ENCODE peak calls at places on chromosomes 12 and 14, in five cellular contexts. M is H1, K is HepG2, G is HEK293T, R is GM12878. C is an unnamed sample.

GRCh38 chr14:100776681-100777365 is 49.1 kb upstream of the MEG3 start:
- DNase-seq in M (no peak), K (no peak), R (no peak), G (no peak), C (no peak)

GRCh38 chr14:75046899-75047298 is 4.4 kb downstream of the MLH3 start:
- DNase-seq in R (no peak), K (no peak), M (no peak), G (no peak), C (no peak)

GRCh38 chr14:66117600-66117999 is 368.6 kb upstream of the CCDC196 start:
- DNase-seq in G (no peak), K (no peak), R (no peak), M (no peak), C (peak; percentile 22)

GRCh38 chr14:44316647-44317432 is 190.2 kb downstream of the FSCB start:
- DNase-seq in G (peak; percentile 26), M (no peak), K (peak; percentile 58), R (no peak), C (no peak)

GRCh38 chr12:6278439-6279255 is 31.8 kb upstream of the PLEKHG6 start:
- DNase-seq in G (peak; percentile 91), K (peak; percentile 69), R (no peak), M (peak; percentile 39), C (no peak)

GRCh38 chr12:25458047-25458552 is 95.0 kb downstream of the LMNTD1 start:
- DNase-seq in R (no peak), M (no peak), G (peak; percentile 11), K (peak; percentile 7), C (no peak)

GRCh38 chr12:61452076-61452475 is 808.1 kb upstream of the USP15 start:
- DNase-seq in R (no peak), M (no peak), G (no peak), K (no peak), C (no peak)

GRCh38 chr12:58833844-58834243 is 86.5 kb downstream of the LRIG3 start:
- DNase-seq in K (no peak), R (no peak), G (no peak), M (no peak), C (no peak)

GRCh38 chr14:53127151-53127550 is 26.0 kb downstream of the DDHD1 start:
- DNase-seq in G (no peak), R (no peak), M (no peak), K (no peak), C (no peak)

GRCh38 chr14:70000601-70001000 is 121.4 kb downstream of the SMOC1 start:
- DNase-seq in M (no peak), G (no peak), K (no peak), R (no peak), C (no peak)

GRCh38 chr14:60266021-60266937 is 17.3 kb downstream of the PPM1A start:
- DNase-seq in R (no peak), G (peak; percentile 47), M (no peak), K (peak; percentile 27), C (no peak)

GRCh38 chr12:124774054-124774461 is 89.6 kb downstream of the SCARB1 start:
- DNase-seq in K (no peak), M (no peak), G (no peak), R (no peak), C (no peak)

GRCh38 chr14:36373982-36374673 is 53.7 kb upstream of the MBIP start:
- DNase-seq in M (peak; percentile 57), K (peak; percentile 92), G (peak; percentile 84), R (peak; percentile 30), C (peak; percentile 70)

GRCh38 chr12:31326689-31327659 is 1.0 kb upstream of the SINHCAF start:
- DNase-seq in M (no peak), K (no peak), G (no peak), R (no peak), C (no peak)

GRCh38 chr12:111424189-111424792 is 18.6 kb downstream of the SH2B3 start:
- DNase-seq in G (no peak), M (no peak), R (no peak), K (no peak), C (no peak)

GRCh38 chr14:35362911-35363374 is 41.6 kb downstream of the NFKBIA start:
- DNase-seq in R (no peak), G (no peak), M (no peak), K (no peak), C (no peak)
- TF ChIP-seq SUZ12 in R (no peak), G (no peak), M (no peak), K (no peak), C (no peak)

DNA sequence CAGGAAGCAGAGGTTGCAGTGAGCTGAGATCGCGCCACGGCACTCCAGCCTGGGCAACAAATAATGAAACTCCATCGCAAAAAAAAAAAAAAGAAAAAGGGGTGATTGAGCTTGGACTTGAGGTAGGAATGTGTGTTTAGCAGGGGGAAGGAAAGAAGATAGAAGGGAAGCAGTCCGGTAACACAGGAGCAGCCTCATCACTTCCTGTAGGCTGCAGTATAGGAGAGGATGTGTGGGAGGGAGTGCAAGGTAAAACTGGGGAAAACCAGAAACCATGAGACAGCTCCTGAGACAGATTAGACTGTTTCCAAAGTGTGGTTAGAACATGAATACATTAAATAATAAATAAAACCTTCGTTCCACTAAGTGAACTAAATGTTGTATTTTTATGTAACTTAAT is 49.2 kb downstream of the FGD4 start:
- DNase-seq in R (no peak), G (no peak), K (no peak), M (no peak), C (no peak)
- TF ChIP-seq SUZ12 in R (no peak), G (no peak), K (no peak), M (no peak), C (no peak)

GRCh38 chr12:51692016-51692415 is 101.0 kb downstream of the SCN8A start:
- DNase-seq in M (no peak), R (no peak), K (no peak), G (no peak), C (no peak)
- TF ChIP-seq SUZ12 in M (no peak), R (no peak), K (no peak), G (no peak), C (no peak)

GRCh38 chr14:93269341-93270068 is 62.4 kb downstream of the UBR7 start:
- DNase-seq in G (no peak), K (peak; percentile 24), R (no peak), M (no peak), C (no peak)
- TF ChIP-seq SUZ12 in G (no peak), K (no peak), R (no peak), M (no peak), C (no peak)

GRCh38 chr14:68807987-68808386 is 15.1 kb upstream of the ZFP36L1 start:
- DNase-seq in R (no peak), M (no peak), G (peak; percentile 1), K (no peak), C (no peak)

GRCh38 chr14:68809524-68809923 is 16.7 kb upstream of the ZFP36L1 start:
- DNase-seq in R (no peak), K (no peak), M (no peak), G (no peak), C (no peak)

GRCh38 chr14:68807148-68807600 is 14.3 kb upstream of the ZFP36L1 start:
- DNase-seq in M (no peak), G (peak; percentile 4), R (no peak), K (peak; percentile 58), C (no peak)

GRCh38 chr14:68810173-68811153 is 17.6 kb upstream of the ZFP36L1 start:
- DNase-seq in K (no peak), M (no peak), G (peak; percentile 3), R (no peak), C (no peak)

DNA sequence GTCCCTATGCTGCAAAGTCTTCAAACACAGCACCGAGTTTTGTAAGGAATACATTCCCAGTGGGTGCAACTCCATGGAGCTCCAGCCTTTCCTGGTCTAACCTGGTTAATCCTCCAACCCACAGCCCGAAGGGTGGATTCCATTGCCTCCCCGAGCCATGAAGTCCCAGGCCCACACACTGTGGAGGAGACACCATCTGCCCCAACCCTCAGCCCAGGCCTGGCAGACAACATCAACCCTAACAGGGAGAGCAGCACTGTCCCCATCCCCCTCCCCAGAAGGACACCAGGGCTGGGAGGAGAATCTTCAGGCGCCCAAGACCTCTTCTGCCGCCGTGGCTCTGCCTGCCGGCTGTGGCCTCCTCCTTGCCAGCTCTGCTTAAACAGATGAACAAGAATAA is 15.8 kb upstream of the ZFP36L1 start:
- DNase-seq in R (no peak), G (peak; percentile 3), M (no peak), K (no peak), C (no peak)
- TF ChIP-seq SUZ12 in R (no peak), G (no peak), M (no peak), K (no peak), C (no peak)

GRCh38 chr12:91763654-91764439 is 381.8 kb downstream of the BTG1 start:
- DNase-seq in M (no peak), G (no peak), R (no peak), K (no peak), C (no peak)
- TF ChIP-seq SUZ12 in M (no peak), G (no peak), R (no peak), K (no peak), C (no peak)

DNA sequence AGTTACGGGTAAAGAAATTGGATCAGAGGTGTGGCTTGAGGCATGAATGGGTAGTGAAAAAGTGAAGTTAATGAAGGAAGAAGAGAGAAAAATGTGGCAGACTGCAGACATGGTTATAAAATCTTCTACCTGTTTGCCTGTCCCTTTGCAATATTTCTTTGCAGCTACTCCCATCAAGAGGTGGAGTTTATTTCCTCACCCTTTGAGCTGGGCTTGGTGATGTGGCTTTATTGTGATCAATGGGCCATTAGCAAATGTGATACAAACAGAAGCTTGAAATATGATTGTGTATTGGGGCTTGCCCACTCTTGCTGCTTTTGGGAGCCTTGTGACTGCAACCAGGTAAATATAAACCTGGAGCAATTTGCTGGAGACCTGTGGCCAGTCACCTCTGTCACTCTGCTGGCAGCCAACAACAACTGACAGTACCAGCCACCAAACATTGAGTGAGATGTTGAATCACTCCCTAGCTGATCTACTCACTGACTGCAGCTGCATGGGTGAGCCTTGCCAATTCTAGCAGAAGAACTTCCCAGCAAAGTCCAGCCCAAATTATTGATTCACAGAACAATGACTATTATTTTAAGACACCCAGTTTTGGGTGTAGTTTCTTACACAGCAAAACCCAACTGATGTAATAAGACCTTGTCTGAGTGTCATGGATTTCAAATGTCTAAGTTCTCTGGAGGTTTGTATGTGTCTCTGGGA is 151.0 kb upstream of the ATP2B1 start:
- DNase-seq in M (no peak), K (no peak), G (no peak), R (no peak), C (no peak)
- TF ChIP-seq SUZ12 in M (no peak), K (no peak), G (no peak), R (no peak), C (no peak)